ENCODE peak calls at places on chromosomes 13 and 19, in eight cellular contexts. One of them, this sample, is unnamed.

GRCh38 chr19:5897189-5897969 is 6.2 kb downstream of the NDUFA11 start:
- DNase-seq in left colon: no peak
- DNase-seq in stimulated activated CD8-positive, alpha-beta memory T cell treated with anti-CD3 and anti-CD28 coated beads, Interleukin-15, amount 100 ng/mL, for 4 hours: no peak
- DNase-seq in WTC11: peak; percentile 42
- DNase-seq in tibial nerve: no peak
- DNase-seq in NCI-H748 treated with DMSO at 0.1 percent for 48 hours: no peak
- DNase-seq in AG04449: no peak
- DNase-seq in Kasumi-1: no peak
- DNase-seq in this sample: no peak

GRCh38 chr13:95956589-95957148 is 96.5 kb downstream of the UGGT2 start:
- DNase-seq in NCI-H748 treated with DMSO at 0.1 percent for 48 hours: no peak
- DNase-seq in AG04449: no peak
- DNase-seq in left colon: no peak
- DNase-seq in tibial nerve: no peak
- DNase-seq in WTC11: no peak
- DNase-seq in Kasumi-1: no peak
- DNase-seq in stimulated activated CD8-positive, alpha-beta memory T cell treated with anti-CD3 and anti-CD28 coated beads, Interleukin-15, amount 100 ng/mL, for 4 hours: no peak
- DNase-seq in this sample: no peak

GRCh38 chr13:43405457-43405856 is 381.3 kb downstream of the ENOX1 start:
- DNase-seq in AG04449: peak; percentile 34
- DNase-seq in WTC11: no peak
- DNase-seq in stimulated activated CD8-positive, alpha-beta memory T cell treated with anti-CD3 and anti-CD28 coated beads, Interleukin-15, amount 100 ng/mL, for 4 hours: no peak
- DNase-seq in left colon: no peak
- DNase-seq in NCI-H748 treated with DMSO at 0.1 percent for 48 hours: no peak
- DNase-seq in tibial nerve: no peak
- DNase-seq in Kasumi-1: no peak
- DNase-seq in this sample: no peak

GRCh38 chr13:42735011-42735410 is 46.4 kb upstream of the FAM216B start:
- DNase-seq in AG04449: no peak
- DNase-seq in WTC11: no peak
- DNase-seq in tibial nerve: no peak
- DNase-seq in left colon: no peak
- DNase-seq in stimulated activated CD8-positive, alpha-beta memory T cell treated with anti-CD3 and anti-CD28 coated beads, Interleukin-15, amount 100 ng/mL, for 4 hours: no peak
- DNase-seq in Kasumi-1: no peak
- DNase-seq in NCI-H748 treated with DMSO at 0.1 percent for 48 hours: no peak
- DNase-seq in this sample: no peak

GRCh38 chr13:34048652-34049051 is 230.7 kb downstream of the RFC3 start:
- DNase-seq in tibial nerve: no peak
- DNase-seq in left colon: no peak
- DNase-seq in NCI-H748 treated with DMSO at 0.1 percent for 48 hours: no peak
- DNase-seq in WTC11: no peak
- DNase-seq in Kasumi-1: no peak
- DNase-seq in stimulated activated CD8-positive, alpha-beta memory T cell treated with anti-CD3 and anti-CD28 coated beads, Interleukin-15, amount 100 ng/mL, for 4 hours: no peak
- DNase-seq in AG04449: no peak
- DNase-seq in this sample: no peak

GRCh38 chr19:48218964-48219363 is 36.7 kb downstream of the CARD8 start:
- DNase-seq in stimulated activated CD8-positive, alpha-beta memory T cell treated with anti-CD3 and anti-CD28 coated beads, Interleukin-15, amount 100 ng/mL, for 4 hours: no peak
- DNase-seq in left colon: no peak
- DNase-seq in NCI-H748 treated with DMSO at 0.1 percent for 48 hours: no peak
- DNase-seq in tibial nerve: no peak
- DNase-seq in Kasumi-1: no peak
- DNase-seq in WTC11: no peak
- DNase-seq in AG04449: no peak
- DNase-seq in this sample: no peak

GRCh38 chr13:43732726-43733125 is 54.0 kb downstream of the ENOX1 start:
- DNase-seq in AG04449: no peak
- DNase-seq in WTC11: no peak
- DNase-seq in stimulated activated CD8-positive, alpha-beta memory T cell treated with anti-CD3 and anti-CD28 coated beads, Interleukin-15, amount 100 ng/mL, for 4 hours: no peak
- DNase-seq in tibial nerve: no peak
- DNase-seq in NCI-H748 treated with DMSO at 0.1 percent for 48 hours: no peak
- DNase-seq in Kasumi-1: no peak
- DNase-seq in left colon: no peak
- DNase-seq in this sample: no peak

GRCh38 chr13:110418944-110419343 is 111.9 kb downstream of the COL4A2 start:
- DNase-seq in stimulated activated CD8-positive, alpha-beta memory T cell treated with anti-CD3 and anti-CD28 coated beads, Interleukin-15, amount 100 ng/mL, for 4 hours: no peak
- DNase-seq in WTC11: no peak
- DNase-seq in tibial nerve: no peak
- DNase-seq in left colon: no peak
- DNase-seq in NCI-H748 treated with DMSO at 0.1 percent for 48 hours: no peak
- DNase-seq in Kasumi-1: no peak
- DNase-seq in AG04449: no peak
- DNase-seq in this sample: no peak

GRCh38 chr19:12664406-12665280 is 1.9 kb downstream of the MAN2B1 start:
- DNase-seq in NCI-H748 treated with DMSO at 0.1 percent for 48 hours: no peak
- DNase-seq in Kasumi-1: no peak
- DNase-seq in left colon: peak; percentile 46
- DNase-seq in stimulated activated CD8-positive, alpha-beta memory T cell treated with anti-CD3 and anti-CD28 coated beads, Interleukin-15, amount 100 ng/mL, for 4 hours: no peak
- DNase-seq in tibial nerve: no peak
- DNase-seq in AG04449: no peak
- DNase-seq in WTC11: peak; percentile 96
- DNase-seq in this sample: peak; percentile 84

GRCh38 chr19:1267441-1268391 is 1.4 kb upstream of the CIRBP start:
- DNase-seq in NCI-H748 treated with DMSO at 0.1 percent for 48 hours: no peak
- DNase-seq in Kasumi-1: no peak
- DNase-seq in tibial nerve: no peak
- DNase-seq in left colon: no peak
- DNase-seq in stimulated activated CD8-positive, alpha-beta memory T cell treated with anti-CD3 and anti-CD28 coated beads, Interleukin-15, amount 100 ng/mL, for 4 hours: no peak
- DNase-seq in WTC11: no peak
- DNase-seq in AG04449: no peak
- DNase-seq in this sample: peak; percentile 87

GRCh38 chr19:32708457-32708856 is 11.1 kb upstream of the TDRD12 start:
- DNase-seq in tibial nerve: no peak
- DNase-seq in WTC11: no peak
- DNase-seq in stimulated activated CD8-positive, alpha-beta memory T cell treated with anti-CD3 and anti-CD28 coated beads, Interleukin-15, amount 100 ng/mL, for 4 hours: no peak
- DNase-seq in left colon: no peak
- DNase-seq in NCI-H748 treated with DMSO at 0.1 percent for 48 hours: no peak
- DNase-seq in Kasumi-1: no peak
- DNase-seq in AG04449: no peak
- DNase-seq in this sample: no peak

GRCh38 chr13:30124131-30124768 is 183.1 kb downstream of the KATNAL1 start:
- DNase-seq in stimulated activated CD8-positive, alpha-beta memory T cell treated with anti-CD3 and anti-CD28 coated beads, Interleukin-15, amount 100 ng/mL, for 4 hours: no peak
- DNase-seq in left colon: no peak
- DNase-seq in tibial nerve: no peak
- DNase-seq in Kasumi-1: no peak
- DNase-seq in WTC11: no peak
- DNase-seq in NCI-H748 treated with DMSO at 0.1 percent for 48 hours: no peak
- DNase-seq in AG04449: no peak
- DNase-seq in this sample: no peak

GRCh38 chr13:22064854-22065646 is 394.2 kb downstream of the FGF9 start:
- DNase-seq in tibial nerve: no peak
- DNase-seq in Kasumi-1: no peak
- DNase-seq in left colon: no peak
- DNase-seq in stimulated activated CD8-positive, alpha-beta memory T cell treated with anti-CD3 and anti-CD28 coated beads, Interleukin-15, amount 100 ng/mL, for 4 hours: no peak
- DNase-seq in NCI-H748 treated with DMSO at 0.1 percent for 48 hours: no peak
- DNase-seq in WTC11: no peak
- DNase-seq in AG04449: no peak
- DNase-seq in this sample: peak; percentile 62

GRCh38 chr13:75938811-75939525 is 302.8 kb downstream of the LMO7 start:
- DNase-seq in tibial nerve: no peak
- DNase-seq in Kasumi-1: no peak
- DNase-seq in left colon: no peak
- DNase-seq in WTC11: no peak
- DNase-seq in stimulated activated CD8-positive, alpha-beta memory T cell treated with anti-CD3 and anti-CD28 coated beads, Interleukin-15, amount 100 ng/mL, for 4 hours: no peak
- DNase-seq in AG04449: no peak
- DNase-seq in NCI-H748 treated with DMSO at 0.1 percent for 48 hours: no peak
- DNase-seq in this sample: no peak